ENCODE peak calls at places on chromosomes 6 and 20, in five cellular contexts. P, C, T, N and O are unnamed samples.
A peak's percentile ranks its signal among the peaks of the same experiment; 100 is the strongest.

GRCh38 chr6:139882234-139882633 is 507.8 kb upstream of the CITED2 start:
- DNase-seq in T (no peak), C (peak; percentile 40), N (no peak), P (no peak), O (no peak)

GRCh38 chr20:51500936-51501335 is 41.6 kb downstream of the NFATC2 start:
- DNase-seq in N (no peak), T (no peak), P (no peak), C (no peak), O (no peak)

GRCh38 chr20:62728781-62729300 is 20.2 kb downstream of the NTSR1 start:
- DNase-seq in C (no peak), T (no peak), N (no peak), P (no peak), O (no peak)

GRCh38 chr6:15551798-15552197 is 111.0 kb downstream of the DTNBP1 start:
- DNase-seq in T (no peak), P (peak; percentile 36), N (no peak), C (no peak), O (no peak)

GRCh38 chr6:111534366-111534765 is 51.3 kb upstream of the REV3L start:
- DNase-seq in C (no peak), T (no peak), N (no peak), P (no peak), O (no peak)

GRCh38 chr6:25404693-25405169 is 125.6 kb downstream of the CARMIL1 start:
- DNase-seq in N (peak; percentile 33), C (no peak), T (no peak), P (no peak), O (no peak)

GRCh38 chr6:137811121-137811911 is 55.7 kb upstream of the TNFAIP3 start:
- DNase-seq in N (peak; percentile 65), P (no peak), T (no peak), C (no peak), O (peak; percentile 58)

GRCh38 chr20:57663681-57664451 is 43.6 kb upstream of the ZBP1 start:
- DNase-seq in T (no peak), C (no peak), N (no peak), P (no peak), O (no peak)

GRCh38 chr20:49029203-49029602 is 16.9 kb upstream of the CSE1L start:
- DNase-seq in P (no peak), C (no peak), N (no peak), T (no peak), O (no peak)

GRCh38 chr20:44069203-44069931 is 117.6 kb downstream of the JPH2 start:
- DNase-seq in P (peak; percentile 73), T (no peak), N (peak; percentile 48), C (no peak), O (no peak)

GRCh38 chr20:20267685-20268429 is 100.0 kb upstream of the INSM1 start:
- DNase-seq in N (no peak), C (no peak), P (no peak), T (no peak), O (no peak)